ENCODE peak calls at places on chromosomes 6 and 20, in four cellular contexts. One of them, this sample, is unnamed.

GRCh38 chr6:163726037-163726695 is 311.6 kb downstream of the QKI start:
- DNase-seq in A549: no peak
- DNase-seq in astrocyte of the spinal cord: no peak
- DNase-seq in neural progenitor cell: no peak
- DNase-seq in this sample: no peak

GRCh38 chr6:108768176-108768555 is 80.1 kb upstream of the ARMC2 start:
- DNase-seq in A549: no peak
- DNase-seq in astrocyte of the spinal cord: no peak
- DNase-seq in neural progenitor cell: peak
- DNase-seq in this sample: no peak

GRCh38 chr20:8798505-8798904 is 270.4 kb upstream of the PLCB4 start:
- DNase-seq in A549: no peak
- DNase-seq in astrocyte of the spinal cord: peak
- DNase-seq in neural progenitor cell: no peak
- DNase-seq in this sample: peak

GRCh38 chr20:48025661-48026060 is 240.4 kb upstream of the SULF2 start:
- DNase-seq in A549: no peak
- DNase-seq in astrocyte of the spinal cord: peak
- DNase-seq in neural progenitor cell: no peak
- DNase-seq in this sample: no peak

GRCh38 chr20:25310268-25310920 is 62.5 kb downstream of the PYGB start:
- DNase-seq in A549: peak
- DNase-seq in astrocyte of the spinal cord: peak
- DNase-seq in neural progenitor cell: peak
- DNase-seq in this sample: peak

GRCh38 chr6:100512203-100512862 is 47.6 kb upstream of the SIM1 start:
- DNase-seq in A549: no peak
- DNase-seq in astrocyte of the spinal cord: peak
- DNase-seq in neural progenitor cell: no peak
- DNase-seq in this sample: no peak

GRCh38 chr6:149887343-149887742 is 10.6 kb downstream of the RAET1E start:
- DNase-seq in A549: no peak
- DNase-seq in astrocyte of the spinal cord: peak
- DNase-seq in neural progenitor cell: no peak
- DNase-seq in this sample: no peak

GRCh38 chr6:13331516-13332348 is 3.4 kb upstream of the TBC1D7 start:
- DNase-seq in A549: no peak
- DNase-seq in astrocyte of the spinal cord: peak
- DNase-seq in neural progenitor cell: no peak
- DNase-seq in this sample: no peak

GRCh38 chr6:14254505-14254904 is 136.9 kb downstream of the CD83 start:
- DNase-seq in A549: no peak
- DNase-seq in astrocyte of the spinal cord: no peak
- DNase-seq in neural progenitor cell: no peak
- DNase-seq in this sample: no peak

GRCh38 chr6:167397712-167398111 is 72.8 kb downstream of the TTLL2 start:
- DNase-seq in A549: no peak
- DNase-seq in astrocyte of the spinal cord: no peak
- DNase-seq in neural progenitor cell: no peak
- DNase-seq in this sample: no peak

GRCh38 chr6:2817778-2818443 is 23.8 kb downstream of the SERPINB1 start:
- DNase-seq in A549: no peak
- DNase-seq in astrocyte of the spinal cord: peak
- DNase-seq in neural progenitor cell: no peak
- DNase-seq in this sample: no peak

GRCh38 chr6:109507490-109508072 is 24.6 kb upstream of the ZBTB24 start:
- DNase-seq in A549: no peak
- DNase-seq in astrocyte of the spinal cord: peak
- DNase-seq in neural progenitor cell: no peak
- DNase-seq in this sample: no peak

GRCh38 chr20:17909745-17910345 is 58.7 kb downstream of the SNX5 start:
- DNase-seq in A549: no peak
- DNase-seq in astrocyte of the spinal cord: no peak
- DNase-seq in neural progenitor cell: no peak
- DNase-seq in this sample: no peak

GRCh38 chr6:125041740-125042459 is 79.7 kb downstream of the RNF217 start:
- DNase-seq in A549: no peak
- DNase-seq in astrocyte of the spinal cord: peak
- DNase-seq in neural progenitor cell: no peak
- DNase-seq in this sample: no peak

GRCh38 chr6:125044066-125044465 is 81.8 kb downstream of the RNF217 start:
- DNase-seq in A549: no peak
- DNase-seq in astrocyte of the spinal cord: no peak
- DNase-seq in neural progenitor cell: no peak
- DNase-seq in this sample: no peak

GRCh38 chr6:125044667-125045066 is 82.4 kb downstream of the RNF217 start:
- DNase-seq in A549: no peak
- DNase-seq in astrocyte of the spinal cord: no peak
- DNase-seq in neural progenitor cell: no peak
- DNase-seq in this sample: no peak

GRCh38 chr6:125048274-125048673 is 86.0 kb downstream of the RNF217 start:
- DNase-seq in A549: no peak
- DNase-seq in astrocyte of the spinal cord: no peak
- DNase-seq in neural progenitor cell: no peak
- DNase-seq in this sample: no peak

GRCh38 chr6:125046107-125046925 is 84.1 kb downstream of the RNF217 start:
- DNase-seq in A549: no peak
- DNase-seq in astrocyte of the spinal cord: no peak
- DNase-seq in neural progenitor cell: no peak
- DNase-seq in this sample: peak
- H3K4me3 ChIP-seq in A549: no peak
- H3K4me3 ChIP-seq in astrocyte of the spinal cord: no peak
- H3K4me3 ChIP-seq in neural progenitor cell: no peak
- H3K4me3 ChIP-seq in this sample: no peak

GRCh38 chr6:7373739-7374138 is 15.8 kb downstream of the CAGE1 start:
- DNase-seq in A549: no peak
- DNase-seq in astrocyte of the spinal cord: no peak
- DNase-seq in neural progenitor cell: no peak
- DNase-seq in this sample: no peak
- H3K4me3 ChIP-seq in A549: no peak
- H3K4me3 ChIP-seq in astrocyte of the spinal cord: no peak
- H3K4me3 ChIP-seq in neural progenitor cell: no peak
- H3K4me3 ChIP-seq in this sample: no peak

GRCh38 chr20:57450931-57451330 is 59.7 kb downstream of the RBM38 start:
- DNase-seq in A549: no peak
- DNase-seq in astrocyte of the spinal cord: no peak
- DNase-seq in neural progenitor cell: no peak
- DNase-seq in this sample: no peak
- H3K4me3 ChIP-seq in A549: no peak
- H3K4me3 ChIP-seq in astrocyte of the spinal cord: no peak
- H3K4me3 ChIP-seq in neural progenitor cell: no peak
- H3K4me3 ChIP-seq in this sample: no peak

DNA sequence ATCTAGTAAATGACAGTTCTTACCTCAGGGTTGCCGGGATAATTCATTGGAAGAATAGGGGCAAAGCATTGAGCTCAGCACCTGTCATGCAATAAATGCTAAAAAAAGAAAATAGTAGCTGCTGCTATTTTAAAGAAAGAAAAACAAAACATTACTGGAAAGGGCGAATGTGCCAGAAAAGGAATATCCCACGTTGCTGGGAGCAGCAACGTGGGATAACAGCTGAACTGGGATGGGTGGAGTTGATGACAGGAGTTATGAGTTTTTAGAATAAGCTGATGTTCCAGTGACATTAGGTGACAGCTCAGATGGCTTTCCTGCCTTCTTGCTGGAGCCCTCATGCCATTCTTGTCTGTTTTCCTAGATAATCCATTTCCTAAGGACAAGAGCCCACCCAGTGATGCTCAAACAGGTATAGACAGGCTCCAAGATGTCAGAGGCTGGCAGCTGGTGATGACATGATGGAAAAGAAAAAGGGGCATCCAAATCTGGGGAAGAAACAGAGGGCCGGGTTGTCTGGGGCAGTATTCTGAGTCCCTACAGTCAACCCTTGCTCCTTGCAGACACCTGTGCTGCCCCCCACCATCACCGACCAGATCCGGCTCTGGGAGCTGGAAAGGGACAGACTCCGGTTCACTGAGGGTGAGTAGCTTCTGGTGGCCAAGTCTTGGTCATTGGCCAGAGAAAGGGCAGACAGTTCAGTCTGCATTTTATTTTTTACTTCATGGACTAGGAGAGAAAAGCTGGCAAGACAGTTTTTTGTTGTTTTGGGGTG is 1.1 kb upstream of the VARS2 start:
- DNase-seq in A549: no peak
- DNase-seq in astrocyte of the spinal cord: no peak
- DNase-seq in neural progenitor cell: no peak
- DNase-seq in this sample: no peak
- H3K4me3 ChIP-seq in A549: no peak
- H3K4me3 ChIP-seq in astrocyte of the spinal cord: no peak
- H3K4me3 ChIP-seq in neural progenitor cell: no peak
- H3K4me3 ChIP-seq in this sample: no peak

GRCh38 chr6:4021862-4022715 is 56.8 kb downstream of the FAM217A start:
- DNase-seq in A549: no peak
- DNase-seq in astrocyte of the spinal cord: peak
- DNase-seq in neural progenitor cell: no peak
- DNase-seq in this sample: no peak
- H3K4me3 ChIP-seq in A549: peak
- H3K4me3 ChIP-seq in astrocyte of the spinal cord: peak
- H3K4me3 ChIP-seq in neural progenitor cell: peak
- H3K4me3 ChIP-seq in this sample: peak

DNA sequence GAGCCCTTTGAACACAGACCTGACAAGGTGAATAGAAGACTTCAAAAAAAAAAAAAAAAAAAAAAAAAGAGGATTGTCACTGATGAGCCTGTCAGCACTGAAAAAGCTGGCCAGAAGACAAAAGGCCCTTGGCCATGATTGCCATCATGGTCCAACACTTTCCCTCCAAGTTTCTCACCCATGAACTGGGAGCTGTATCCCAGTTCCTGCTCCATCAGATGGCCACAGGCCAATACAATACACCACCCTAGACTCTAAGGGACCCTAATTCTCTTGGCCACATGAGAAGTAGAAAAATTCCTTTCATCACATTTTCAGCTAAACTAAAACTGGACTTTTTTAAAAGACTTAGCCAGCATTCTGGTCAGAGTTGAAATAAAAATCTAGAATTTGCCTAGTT is 50.2 kb downstream of the NUDT3 start:
- DNase-seq in A549: no peak
- DNase-seq in astrocyte of the spinal cord: no peak
- DNase-seq in neural progenitor cell: no peak
- DNase-seq in this sample: no peak
- H3K4me3 ChIP-seq in A549: no peak
- H3K4me3 ChIP-seq in astrocyte of the spinal cord: no peak
- H3K4me3 ChIP-seq in neural progenitor cell: no peak
- H3K4me3 ChIP-seq in this sample: no peak

DNA sequence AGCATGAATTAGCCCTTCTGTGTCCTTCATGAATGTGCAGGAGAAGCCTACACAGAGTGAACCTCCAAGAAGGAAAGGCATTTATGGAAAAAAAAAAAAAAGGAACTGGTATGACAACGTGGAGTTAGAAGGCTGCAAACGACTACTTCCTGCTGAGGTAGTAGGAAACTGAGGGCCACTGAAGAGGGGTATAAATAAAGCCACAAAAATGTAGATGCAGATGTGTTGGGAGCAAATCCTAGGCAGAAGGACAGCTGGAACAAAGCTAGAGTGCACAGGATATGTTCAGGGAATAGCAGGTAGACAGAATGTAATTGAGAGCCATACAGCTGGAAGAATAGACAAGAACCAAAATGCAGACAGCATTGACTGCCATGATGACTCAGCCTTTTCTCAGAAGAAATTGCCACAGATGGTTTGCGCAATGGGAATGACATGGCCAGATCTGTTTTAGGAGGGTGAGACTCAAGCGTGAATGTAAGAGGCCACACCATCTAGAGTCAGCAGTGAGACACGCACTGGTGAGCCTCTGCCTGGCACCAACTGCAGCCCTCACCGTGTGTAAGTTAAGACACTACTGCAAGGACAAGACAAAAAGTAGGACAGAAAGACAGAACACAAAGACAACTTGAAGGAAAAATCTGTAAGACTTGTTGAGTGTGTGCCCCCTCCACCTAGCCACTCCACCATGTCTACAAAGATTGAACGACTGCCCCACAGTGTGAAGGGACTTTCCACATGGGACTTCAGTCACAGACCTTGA is 79.8 kb downstream of the KIF13A start:
- DNase-seq in A549: peak
- DNase-seq in astrocyte of the spinal cord: peak
- DNase-seq in neural progenitor cell: no peak
- DNase-seq in this sample: peak
- H3K4me3 ChIP-seq in A549: no peak
- H3K4me3 ChIP-seq in astrocyte of the spinal cord: no peak
- H3K4me3 ChIP-seq in neural progenitor cell: no peak
- H3K4me3 ChIP-seq in this sample: no peak

GRCh38 chr20:5606347-5606746 is 143.9 kb upstream of the SHLD1 start:
- DNase-seq in A549: no peak
- DNase-seq in astrocyte of the spinal cord: no peak
- DNase-seq in neural progenitor cell: no peak
- DNase-seq in this sample: no peak
- H3K4me3 ChIP-seq in A549: peak
- H3K4me3 ChIP-seq in astrocyte of the spinal cord: no peak
- H3K4me3 ChIP-seq in neural progenitor cell: no peak
- H3K4me3 ChIP-seq in this sample: no peak

DNA sequence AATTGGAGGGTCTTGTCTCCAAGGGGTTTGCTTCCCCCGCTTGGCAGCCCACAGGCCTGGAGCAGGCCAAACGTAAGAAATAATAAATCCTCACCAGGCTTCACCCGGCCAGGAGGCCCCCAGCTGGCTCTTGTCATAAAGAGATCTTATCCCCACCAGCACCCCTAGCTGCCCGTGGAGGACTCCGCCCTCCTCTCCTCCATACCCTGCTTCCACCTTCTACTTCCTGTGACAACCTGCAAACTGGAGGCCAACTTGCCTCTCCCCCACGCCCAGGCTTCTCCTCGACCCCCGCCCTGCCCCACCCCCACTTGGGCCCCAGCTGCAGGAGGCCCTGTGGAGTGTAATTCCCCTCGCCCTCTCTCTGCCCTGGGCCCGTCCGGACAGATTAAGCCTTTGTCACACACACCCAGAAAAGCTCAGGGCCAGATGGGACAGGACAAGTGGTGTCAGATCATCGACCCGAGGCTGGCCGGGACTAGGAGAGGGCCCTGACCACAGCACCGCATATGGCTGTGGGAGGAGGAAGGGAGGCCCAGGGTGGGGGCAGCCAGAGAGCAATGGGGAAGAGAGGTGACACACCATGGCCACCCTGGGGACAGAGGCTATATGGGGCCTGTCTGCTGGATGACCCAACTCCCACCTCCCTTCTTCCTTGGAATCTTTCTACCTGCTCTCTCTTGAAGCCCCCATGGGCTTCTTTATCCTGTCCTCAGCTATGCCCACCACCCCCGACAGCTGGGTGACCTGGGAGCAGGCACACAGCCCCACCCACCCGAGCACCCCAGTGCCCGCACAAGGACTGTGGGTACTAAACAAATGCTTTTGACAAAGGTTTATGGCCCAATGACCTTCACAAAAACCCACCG is 3.9 kb downstream of the NOL4L start:
- DNase-seq in A549: no peak
- DNase-seq in astrocyte of the spinal cord: no peak
- DNase-seq in neural progenitor cell: peak
- DNase-seq in this sample: no peak
- H3K4me3 ChIP-seq in A549: no peak
- H3K4me3 ChIP-seq in astrocyte of the spinal cord: no peak
- H3K4me3 ChIP-seq in neural progenitor cell: no peak
- H3K4me3 ChIP-seq in this sample: no peak

GRCh38 chr6:143731789-143732188 is 54.0 kb downstream of the PHACTR2 start:
- DNase-seq in A549: no peak
- DNase-seq in astrocyte of the spinal cord: no peak
- DNase-seq in neural progenitor cell: no peak
- DNase-seq in this sample: no peak
- H3K4me3 ChIP-seq in A549: no peak
- H3K4me3 ChIP-seq in astrocyte of the spinal cord: no peak
- H3K4me3 ChIP-seq in neural progenitor cell: no peak
- H3K4me3 ChIP-seq in this sample: no peak